ENCODE peak calls at places on chromosomes 7 and 10, in four cellular contexts. E is GM23248, U is mesenchymal stem cell, T is K562. G is an unnamed sample.

GRCh38 chr10:43689618-43689954 is 40.9 kb upstream of the ZNF32 start:
- DNase-seq in T (peak), E (peak), U (no peak), G (peak)

GRCh38 chr10:24132741-24133140 is 76.2 kb upstream of the KIAA1217 start:
- DNase-seq in E (peak), U (no peak), T (no peak), G (no peak)

GRCh38 chr7:882336-883028 is 6.1 kb downstream of the GET4 start:
- DNase-seq in U (no peak), T (no peak), E (no peak), G (no peak)

GRCh38 chr7:24942226-24942625 is 37.8 kb downstream of the OSBPL3 start:
- DNase-seq in T (no peak), E (no peak), U (no peak), G (no peak)

GRCh38 chr10:97333601-97334369 is 744 bp downstream of the FRAT2 start:
- DNase-seq in U (peak), E (peak), T (peak), G (peak)

GRCh38 chr10:72801263-72801868 is 92.2 kb upstream of the OIT3 start:
- DNase-seq in E (no peak), T (no peak), U (no peak), G (no peak)

GRCh38 chr10:8213735-8214134 is 159.2 kb downstream of the GATA3 start:
- DNase-seq in U (no peak), E (no peak), T (no peak), G (no peak)

GRCh38 chr7:31002256-31002655 is 38.5 kb downstream of the GHRHR start:
- DNase-seq in E (peak), U (no peak), T (no peak), G (no peak)

GRCh38 chr10:4623757-4624420 is 202.1 kb upstream of the AKR1E2 start:
- DNase-seq in T (no peak), U (no peak), E (peak), G (no peak)

GRCh38 chr10:74585231-74586087 is 240.9 kb upstream of the KAT6B start:
- DNase-seq in T (no peak), E (peak), U (peak), G (no peak)

DNA sequence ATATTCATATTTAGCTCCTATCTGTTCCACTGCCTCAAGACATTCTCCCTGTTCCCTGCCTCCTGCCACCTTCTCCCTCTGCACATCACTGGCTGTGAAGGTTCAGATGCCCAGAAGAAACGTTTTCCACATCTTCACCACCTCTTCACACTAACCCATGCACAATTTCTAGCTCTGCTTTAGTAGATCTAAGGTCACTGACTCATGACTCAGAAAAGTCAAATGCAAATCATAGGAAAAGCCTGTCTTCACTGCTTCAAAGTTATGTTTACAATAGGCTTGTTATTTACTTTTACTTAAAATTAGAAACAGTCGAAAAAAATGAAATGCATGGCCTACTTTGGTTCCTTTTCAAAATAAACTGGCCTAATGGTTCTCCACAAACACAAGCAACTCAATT is 2.5 kb downstream of the SCRN1 start:
- DNase-seq in U (peak), E (peak), T (no peak), G (no peak)
- H3K9ac ChIP-seq in U (peak), E (peak), T (no peak), G (no peak)

GRCh38 chr7:45919947-45920542 is 1.0 kb downstream of the IGFBP3 start:
- DNase-seq in U (peak), E (peak), T (no peak), G (no peak)
- H3K27ac ChIP-seq in U (no peak), E (peak), T (no peak), G (no peak)

DNA sequence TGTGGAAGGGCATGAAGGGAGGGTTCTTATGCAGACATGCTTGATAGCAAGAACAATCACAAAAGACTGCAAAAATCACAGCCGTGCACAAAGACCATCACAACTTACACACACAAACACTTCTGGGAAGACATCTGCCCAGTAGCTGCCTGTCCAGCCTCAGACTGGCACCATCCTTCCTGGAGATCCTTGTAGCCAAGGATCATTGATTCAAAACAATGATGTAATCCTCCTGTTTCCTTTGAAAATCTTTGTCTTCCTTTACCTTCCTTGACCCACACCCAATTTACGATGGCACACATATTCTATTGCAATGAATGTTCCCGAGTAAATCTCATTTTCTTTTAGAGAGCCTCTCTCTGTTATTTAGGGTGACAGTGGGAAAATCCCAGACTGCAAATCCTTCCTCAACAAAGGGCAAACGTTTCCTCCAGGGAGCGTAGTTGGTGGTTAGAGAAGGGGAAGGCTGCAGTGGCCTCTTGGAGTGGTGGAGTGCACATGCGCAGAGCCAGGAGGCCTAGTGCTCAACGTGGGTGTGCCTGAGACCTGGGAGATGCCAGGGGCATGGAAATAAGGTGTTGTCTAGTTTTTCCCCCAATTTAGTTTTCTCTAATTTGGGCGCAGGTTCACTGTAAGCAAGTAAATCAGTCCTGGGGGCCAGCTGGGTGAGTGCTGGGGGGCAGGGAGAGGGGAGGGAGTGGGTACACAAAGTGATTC is 3.1 kb upstream of the INPP5A start:
- DNase-seq in U (no peak), T (no peak), E (no peak), G (no peak)
- H3K9ac ChIP-seq in U (no peak), T (no peak), E (no peak), G (no peak)

GRCh38 chr7:131897790-131898165 is 341.4 kb upstream of the PODXL start:
- DNase-seq in U (no peak), E (no peak), T (no peak), G (no peak)

GRCh38 chr7:131893627-131894345 is 337.4 kb upstream of the PODXL start:
- DNase-seq in T (no peak), U (no peak), E (peak), G (no peak)

GRCh38 chr7:131896189-131896855 is 339.9 kb upstream of the PODXL start:
- DNase-seq in U (no peak), E (no peak), T (no peak), G (no peak)

GRCh38 chr7:131897016-131897789 is 340.8 kb upstream of the PODXL start:
- DNase-seq in E (peak), U (peak), T (no peak), G (peak)

GRCh38 chr7:131895541-131896173 is 339.2 kb upstream of the PODXL start:
- DNase-seq in U (peak), T (no peak), E (peak), G (no peak)
- H3K27ac ChIP-seq in U (no peak), T (no peak), E (peak), G (no peak)

GRCh38 chr7:23469961-23470250 is 385 bp downstream of the IGF2BP3 start:
- DNase-seq in T (no peak), E (no peak), U (peak), G (no peak)
- H3K9ac ChIP-seq in T (peak), E (peak), U (peak), G (no peak)

G was measured in colonic mucosa.